ENCODE peak calls at places on chromosomes 7 and 10, in nine cellular contexts. U is kidney glomerular epithelial cell, O is amniotic epithelial cell, Y is B cell, F is memory B cell, Z is NCI-H1105 treated with DMSO at 0.1 percent for 48 hours, H is mesenteric fat pad, G is ELR, L is cerebellum. K is an unnamed sample.

GRCh38 chr10:130360826-130361311 is 224.7 kb downstream of the GLRX3 start:
- DNase-seq in U (no peak), O (no peak), Y (no peak), F (no peak), Z (peak; percentile 23), H (peak; percentile 83), G (no peak), L (no peak), K (no peak)

GRCh38 chr10:35447693-35448407 is 111.5 kb downstream of the CCNY start:
- DNase-seq in U (peak; percentile 26), O (peak; percentile 92), Y (no peak), F (no peak), Z (peak; percentile 33), H (no peak), G (peak; percentile 78), L (peak; percentile 17), K (peak; percentile 82)

GRCh38 chr10:66572700-66573099 is 353.1 kb upstream of the LRRTM3 start:
- DNase-seq in U (no peak), O (no peak), Y (no peak), F (no peak), Z (no peak), H (no peak), G (no peak), L (no peak), K (no peak)

GRCh38 chr7:129741743-129742213 is 130.3 kb downstream of the NRF1 start:
- DNase-seq in U (no peak), O (no peak), Y (no peak), F (no peak), Z (peak; percentile 97), H (no peak), G (no peak), L (peak; percentile 10), K (no peak)

GRCh38 chr10:25631471-25631870 is 302.6 kb upstream of the MYO3A start:
- DNase-seq in U (no peak), O (peak; percentile 15), Y (no peak), F (no peak), Z (no peak), H (no peak), G (no peak), L (peak; percentile 88), K (no peak)

GRCh38 chr10:3783721-3784432 is 1.1 kb downstream of the KLF6 start:
- DNase-seq in U (peak; percentile 47), O (peak; percentile 89), Y (no peak), F (no peak), Z (peak; percentile 53), H (no peak), G (peak; percentile 71), L (no peak), K (peak; percentile 76)

GRCh38 chr7:55546826-55547225 is 25.5 kb downstream of the VOPP1 start:
- DNase-seq in U (peak; percentile 84), O (peak; percentile 90), Y (no peak), F (no peak), Z (peak; percentile 48), H (no peak), G (peak; percentile 86), L (peak; percentile 91), K (peak; percentile 67)

GRCh38 chr10:94299417-94299816 is 63.3 kb downstream of the NOC3L start:
- DNase-seq in U (peak; percentile 55), O (peak; percentile 94), Y (no peak), F (no peak), Z (no peak), H (no peak), G (peak; percentile 58), L (no peak), K (peak; percentile 68)

GRCh38 chr10:122495406-122496340 is 34.3 kb downstream of the HTRA1 start:
- DNase-seq in U (no peak), O (peak; percentile 33), Y (no peak), F (no peak), Z (no peak), H (no peak), G (no peak), L (no peak), K (peak; percentile 77)

GRCh38 chr7:23335141-23335540 is 36.0 kb downstream of the MALSU1 start:
- DNase-seq in U (no peak), O (no peak), Y (no peak), F (no peak), Z (no peak), H (no peak), G (no peak), L (no peak), K (no peak)

GRCh38 chr10:87722716-87723115 is 63.0 kb downstream of the PAPSS2 start:
- DNase-seq in U (no peak), O (no peak), Y (no peak), F (no peak), Z (no peak), H (no peak), G (no peak), L (no peak), K (no peak)

GRCh38 chr7:134935701-134936100 is 50.6 kb upstream of the AGBL3 start:
- DNase-seq in U (no peak), O (peak; percentile 33), Y (no peak), F (no peak), Z (no peak), H (no peak), G (no peak), L (no peak), K (peak; percentile 44)

GRCh38 chr7:133364959-133365680 is 112.2 kb downstream of the EXOC4 start:
- DNase-seq in U (no peak), O (no peak), Y (no peak), F (no peak), Z (no peak), H (no peak), G (peak; percentile 39), L (peak; percentile 26), K (peak; percentile 66)

GRCh38 chr10:96417432-96417831 is 58.6 kb upstream of the OPALIN start:
- DNase-seq in U (peak; percentile 67), O (peak; percentile 8), Y (no peak), F (no peak), Z (no peak), H (no peak), G (peak; percentile 3), L (no peak), K (peak; percentile 25)

K was measured in choroid plexus epithelial cell.